ENCODE peak calls at places on chromosome 22, in seven cellular contexts. I is K562; S is CD8-positive, alpha-beta T cell; M is left ventricle myocardium inferior; Q is RWPE1; R is colonic mucosa; E is PC-3. P is an unnamed sample.

GRCh38 chr22:24582111-24582814 is 10.6 kb downstream of the LRRC75B start:
- DNase-seq in I (no peak), S (no peak), M (no peak), Q (no peak), R (no peak), E (no peak), P (no peak)

GRCh38 chr22:29914991-29915390 is 32.0 kb downstream of the MTMR3 start:
- DNase-seq in I (no peak), S (no peak), M (no peak), Q (no peak), R (no peak), E (no peak), P (no peak)

GRCh38 chr22:32545801-32546200 is 71.2 kb downstream of the FBXO7 start:
- DNase-seq in I (no peak), S (no peak), M (no peak), Q (no peak), R (no peak), E (no peak), P (no peak)

GRCh38 chr22:26416670-26417270 is 12.3 kb upstream of the ASPHD2 start:
- DNase-seq in I (no peak), S (no peak), M (no peak), Q (peak), R (no peak), E (peak), P (no peak)

GRCh38 chr22:27892811-27893210 is 26.2 kb downstream of the PITPNB start:
- DNase-seq in I (no peak), S (no peak), M (no peak), Q (no peak), R (no peak), E (no peak), P (no peak)

GRCh38 chr22:29263791-29264216 is 4.0 kb downstream of the RHBDD3 start:
- DNase-seq in I (no peak), S (no peak), M (no peak), Q (no peak), R (no peak), E (no peak), P (peak)

GRCh38 chr22:46730568-46731245 is 7.3 kb downstream of the CERK start:
- DNase-seq in I (no peak), S (no peak), M (no peak), Q (no peak), R (no peak), E (no peak), P (no peak)

GRCh38 chr22:29503811-29504372 is 23.9 kb downstream of the NEFH start:
- DNase-seq in I (no peak), S (no peak), M (peak), Q (no peak), R (peak), E (peak), P (no peak)

GRCh38 chr22:25953919-25954318 is 211.9 kb downstream of the MYO18B start:
- DNase-seq in I (no peak), S (no peak), M (no peak), Q (no peak), R (no peak), E (no peak), P (no peak)

GRCh38 chr22:23114721-23115020 is 27.1 kb downstream of the RSPH14 start:
- DNase-seq in I (peak), S (no peak), M (no peak), Q (no peak), R (no peak), E (no peak), P (no peak)

GRCh38 chr22:39360674-39361413 is 11.1 kb downstream of the SYNGR1 start:
- DNase-seq in I (no peak), S (no peak), M (no peak), Q (peak), R (no peak), E (no peak), P (peak)

GRCh38 chr22:38614331-38615122 is 41.7 kb downstream of the FAM227A start:
- DNase-seq in I (no peak), S (no peak), M (no peak), Q (no peak), R (no peak), E (no peak), P (no peak)

GRCh38 chr22:33684059-33684458 is 236.2 kb downstream of the LARGE1 start:
- DNase-seq in I (no peak), S (no peak), M (no peak), Q (no peak), R (no peak), E (no peak), P (no peak)

GRCh38 chr22:46574993-46575914 is 37.8 kb upstream of the CELSR1 start:
- DNase-seq in I (no peak), S (no peak), M (peak), Q (no peak), R (peak), E (peak), P (peak)

GRCh38 chr22:30453731-30454510 is 17.9 kb downstream of the SEC14L3 start:
- DNase-seq in I (no peak), S (no peak), M (no peak), Q (no peak), R (no peak), E (no peak), P (peak)

GRCh38 chr22:23282089-23282501 is 101.8 kb downstream of the BCR start:
- DNase-seq in I (no peak), S (no peak), M (peak), Q (peak), R (peak), E (peak), P (peak)

GRCh38 chr22:38948181-38948940 is 9.0 kb upstream of the APOBEC3A start:
- DNase-seq in I (no peak), S (no peak), M (no peak), Q (no peak), R (no peak), E (no peak), P (no peak)

GRCh38 chr22:24768537-24769374 is 5.8 kb downstream of the PIWIL3 start:
- DNase-seq in I (peak), S (peak), M (peak), Q (peak), R (peak), E (peak), P (peak)

GRCh38 chr22:22111267-22111751 is 128.7 kb upstream of the TOP3B start:
- DNase-seq in I (peak), S (no peak), M (no peak), Q (peak), R (no peak), E (peak), P (no peak)

GRCh38 chr22:30643055-30643875 is 7.7 kb downstream of the SLC35E4 start:
- DNase-seq in I (no peak), S (no peak), M (peak), Q (no peak), R (no peak), E (no peak), P (no peak)

GRCh38 chr22:19874307-19875060 is 19.8 kb upstream of the GNB1L start:
- DNase-seq in I (no peak), S (no peak), M (peak), Q (peak), R (peak), E (no peak), P (peak)

GRCh38 chr22:29938285-29938693 is 55.3 kb downstream of the MTMR3 start:
- DNase-seq in I (no peak), S (no peak), M (no peak), Q (no peak), R (no peak), E (no peak), P (no peak)

GRCh38 chr22:38570841-38571364 is 920 bp upstream of the DMC1 start:
- DNase-seq in I (no peak), S (peak), M (peak), Q (peak), R (peak), E (peak), P (peak)

GRCh38 chr22:21012446-21013407 is 2.2 kb upstream of the P2RX6 start:
- DNase-seq in I (no peak), S (no peak), M (no peak), Q (no peak), R (no peak), E (no peak), P (no peak)

GRCh38 chr22:29216873-29217666 is 11.4 kb downstream of the EMID1 start:
- DNase-seq in I (no peak), S (no peak), M (no peak), Q (no peak), R (no peak), E (no peak), P (peak)

GRCh38 chr22:40324468-40325305 is 21.6 kb upstream of the ADSL start:
- DNase-seq in I (no peak), S (peak), M (no peak), Q (no peak), R (no peak), E (no peak), P (no peak)

GRCh38 chr22:47090591-47091240 is 328.3 kb downstream of the TBC1D22A start:
- DNase-seq in I (peak), S (no peak), M (no peak), Q (no peak), R (no peak), E (no peak), P (no peak)

GRCh38 chr22:16933924-16934282 is 74.1 kb downstream of the GAB4 start:
- DNase-seq in I (no peak), S (no peak), M (no peak), Q (no peak), R (no peak), E (no peak), P (no peak)

GRCh38 chr22:16936625-16937024 is 71.4 kb downstream of the GAB4 start:
- DNase-seq in I (no peak), S (no peak), M (no peak), Q (no peak), R (no peak), E (no peak), P (no peak)

GRCh38 chr22:16933274-16933923 is 74.6 kb downstream of the GAB4 start:
- DNase-seq in I (no peak), S (no peak), M (no peak), Q (no peak), R (no peak), E (no peak), P (no peak)

GRCh38 chr22:16935209-16935608 is 72.8 kb downstream of the GAB4 start:
- DNase-seq in I (no peak), S (no peak), M (no peak), Q (no peak), R (no peak), E (no peak), P (no peak)

GRCh38 chr22:16932577-16932976 is 75.4 kb downstream of the GAB4 start:
- DNase-seq in I (no peak), S (no peak), M (no peak), Q (no peak), R (no peak), E (no peak), P (no peak)
- TF ChIP-seq CTCF in I (peak), S (no peak), M (peak), Q (no peak), R (no peak), E (no peak), P (no peak)

DNA sequence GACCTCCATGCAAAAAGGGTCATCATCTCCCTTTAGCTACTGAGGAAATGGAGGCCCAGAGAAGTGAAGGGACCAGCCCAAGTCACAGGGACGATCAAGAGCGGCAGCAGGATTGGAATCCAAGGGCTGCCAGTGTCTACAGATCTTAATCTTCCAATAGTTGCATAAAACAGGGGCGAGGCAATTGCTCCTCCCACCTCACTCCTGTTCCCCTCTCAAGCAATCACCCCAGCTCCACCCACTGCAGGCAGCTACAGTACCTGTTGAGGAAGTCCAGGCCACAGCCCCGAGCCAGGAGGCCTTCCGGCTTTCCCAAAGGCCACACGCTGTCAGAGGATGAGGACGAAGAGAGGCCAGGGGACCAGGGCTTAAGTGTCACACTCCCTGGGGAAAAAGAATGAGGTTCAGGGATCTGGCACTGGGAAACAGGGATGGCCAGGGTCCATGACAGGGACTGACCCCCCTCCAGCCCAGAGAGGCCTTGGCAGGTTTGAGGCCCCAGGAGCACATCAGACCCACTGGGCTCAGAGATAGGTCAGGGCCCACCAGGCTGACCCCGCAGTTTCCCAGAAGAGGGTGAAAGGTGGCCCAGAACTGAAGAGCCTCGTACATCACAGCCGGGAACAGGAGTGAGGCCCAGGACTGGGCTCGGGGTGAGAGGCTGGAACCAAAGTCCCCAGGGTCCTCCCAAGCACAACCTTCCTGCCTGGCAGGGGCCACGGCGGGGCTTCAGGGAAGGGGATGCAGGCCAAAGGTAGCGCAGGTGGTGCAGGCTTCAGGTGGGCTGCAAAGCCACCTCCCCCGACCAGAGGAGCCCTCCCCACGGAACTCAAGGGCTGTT is 16.4 kb upstream of the MFNG start:
- DNase-seq in I (no peak), S (no peak), M (no peak), Q (no peak), R (peak), E (peak), P (peak)
- H3K27ac ChIP-seq in I (no peak), S (no peak), M (peak), Q (peak), R (peak), E (peak), P (peak)

GRCh38 chr22:17314472-17314871 is 54.8 kb upstream of the CECR2 start:
- DNase-seq in I (no peak), S (no peak), M (no peak), Q (no peak), R (no peak), E (no peak), P (no peak)
- TF ChIP-seq CTCF in I (no peak), S (no peak), M (no peak), Q (no peak), R (no peak), E (no peak), P (no peak)

GRCh38 chr22:36348760-36349159 is 39.0 kb downstream of the MYH9 start:
- DNase-seq in I (no peak), S (no peak), M (no peak), Q (no peak), R (no peak), E (no peak), P (no peak)

GRCh38 chr22:36347094-36347493 is 40.7 kb downstream of the MYH9 start:
- DNase-seq in I (no peak), S (no peak), M (no peak), Q (no peak), R (no peak), E (no peak), P (no peak)

GRCh38 chr22:36351921-36352774 is 35.6 kb downstream of the MYH9 start:
- DNase-seq in I (no peak), S (no peak), M (no peak), Q (no peak), R (no peak), E (peak), P (no peak)

GRCh38 chr22:36350751-36351594 is 36.8 kb downstream of the MYH9 start:
- DNase-seq in I (no peak), S (no peak), M (no peak), Q (no peak), R (peak), E (peak), P (peak)

GRCh38 chr22:36349726-36350125 is 38.0 kb downstream of the MYH9 start:
- DNase-seq in I (no peak), S (no peak), M (no peak), Q (no peak), R (no peak), E (no peak), P (no peak)
- H3K27ac ChIP-seq in I (no peak), S (peak), M (peak), Q (peak), R (no peak), E (no peak), P (peak)

GRCh38 chr22:45077826-45078334 is 68.1 kb upstream of the PHF21B start:
- DNase-seq in I (no peak), S (no peak), M (no peak), Q (no peak), R (no peak), E (no peak), P (no peak)

GRCh38 chr22:45073064-45073463 is 63.3 kb upstream of the PHF21B start:
- DNase-seq in I (no peak), S (no peak), M (no peak), Q (no peak), R (no peak), E (no peak), P (no peak)

GRCh38 chr22:45082795-45083194 is 73.0 kb upstream of the PHF21B start:
- DNase-seq in I (peak), S (no peak), M (no peak), Q (no peak), R (no peak), E (peak), P (no peak)

GRCh38 chr22:45072322-45072903 is 62.6 kb upstream of the PHF21B start:
- DNase-seq in I (peak), S (no peak), M (no peak), Q (peak), R (no peak), E (peak), P (no peak)

GRCh38 chr22:45077286-45077685 is 67.5 kb upstream of the PHF21B start:
- DNase-seq in I (no peak), S (no peak), M (no peak), Q (no peak), R (no peak), E (no peak), P (no peak)
- TF ChIP-seq CTCF in I (no peak), S (no peak), M (no peak), Q (no peak), R (no peak), E (no peak), P (no peak)

GRCh38 chr22:36872084-36872483 is 11.3 kb downstream of the NCF4 start:
- DNase-seq in I (no peak), S (no peak), M (no peak), Q (no peak), R (no peak), E (no peak), P (no peak)
- H3K27ac ChIP-seq in I (no peak), S (no peak), M (no peak), Q (no peak), R (no peak), E (no peak), P (no peak)

DNA sequence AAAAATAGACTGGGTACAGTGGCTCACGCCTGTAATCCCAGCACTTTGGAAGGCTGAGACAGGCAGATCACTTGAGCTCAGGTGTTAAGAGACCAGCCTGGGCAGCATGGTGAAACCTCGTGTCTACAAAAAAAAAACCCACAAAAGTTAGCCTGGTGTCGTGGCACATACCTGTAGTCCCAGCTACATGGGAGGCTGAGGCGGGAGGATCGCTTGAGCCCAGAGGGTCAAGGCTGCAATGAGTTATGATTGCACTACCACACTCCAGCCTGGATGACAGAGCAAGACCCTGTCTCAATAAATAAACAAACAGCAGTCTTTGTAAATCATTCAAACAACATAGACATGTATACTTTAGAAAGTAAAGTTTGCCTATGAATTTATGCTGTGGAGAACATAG is 2.5 kb downstream of the MOV10L1 start:
- DNase-seq in I (no peak), S (no peak), M (no peak), Q (no peak), R (no peak), E (no peak), P (no peak)
- TF ChIP-seq CTCF in I (no peak), S (no peak), M (no peak), Q (no peak), R (no peak), E (no peak), P (no peak)

GRCh38 chr22:42247596-42247995 is 22.9 kb downstream of the TCF20 start:
- DNase-seq in I (no peak), S (no peak), M (no peak), Q (no peak), R (no peak), E (no peak), P (no peak)
- H3K27ac ChIP-seq in I (no peak), S (no peak), M (no peak), Q (no peak), R (no peak), E (no peak), P (no peak)

GRCh38 chr22:48782817-48783511 is 1044.7 kb downstream of the BRD1 start:
- DNase-seq in I (peak), S (no peak), M (no peak), Q (no peak), R (no peak), E (no peak), P (no peak)
- TF ChIP-seq CTCF in I (peak), S (no peak), M (peak), Q (no peak), R (no peak), E (peak), P (peak)

P was measured in body of pancreas.